ENCODE peak calls at places on chromosomes 3 and 15, in six cellular contexts. W, Y, N, R, B and P are unnamed samples.
A peak's percentile ranks its signal among the peaks of the same experiment; 100 is the strongest.

GRCh38 chr3:52135332-52135731 is 18.9 kb downstream of the POC1A start:
- DNase-seq in R (no peak), W (no peak), Y (no peak), B (no peak), N (no peak), P (no peak)

GRCh38 chr15:60255390-60255789 is 142.4 kb downstream of the ANXA2 start:
- DNase-seq in W (no peak), R (no peak), B (no peak), N (peak; percentile 1), Y (no peak), P (peak; percentile 85)

GRCh38 chr3:152835311-152836102 is 576 bp downstream of the P2RY1 start:
- DNase-seq in B (peak; percentile 85), N (peak; percentile 82), Y (peak; percentile 66), R (peak; percentile 52), W (peak; percentile 4), P (peak; percentile 53)

GRCh38 chr3:95177096-95177495 is 1114.2 kb downstream of the NSUN3 start:
- DNase-seq in B (no peak), N (no peak), Y (no peak), R (no peak), W (no peak), P (no peak)

GRCh38 chr15:31391687-31392671 is 65.3 kb downstream of the KLF13 start:
- DNase-seq in R (peak; percentile 66), Y (peak; percentile 49), W (peak; percentile 62), B (peak; percentile 72), N (peak; percentile 83), P (peak; percentile 76)

GRCh38 chr15:88126695-88127476 is 129.7 kb downstream of the NTRK3 start:
- DNase-seq in N (no peak), Y (no peak), W (no peak), R (no peak), B (peak; percentile 13), P (no peak)

GRCh38 chr15:73688455-73688854 is 4.3 kb downstream of the CD276 start:
- DNase-seq in R (peak; percentile 16), Y (no peak), W (peak; percentile 52), B (no peak), N (peak; percentile 68), P (peak; percentile 83)

GRCh38 chr3:134406331-134407246 is 32.3 kb upstream of the AMOTL2 start:
- DNase-seq in W (no peak), R (peak; percentile 78), Y (peak; percentile 77), B (peak; percentile 85), N (peak; percentile 22), P (no peak)

GRCh38 chr15:57476533-57476975 is 100.2 kb downstream of the CGNL1 start:
- DNase-seq in R (no peak), Y (no peak), W (peak; percentile 70), B (no peak), N (peak; percentile 70), P (no peak)

GRCh38 chr15:94196536-94196935 is 34.8 kb upstream of the MCTP2 start:
- DNase-seq in N (peak; percentile 86), R (no peak), W (peak; percentile 60), Y (no peak), B (no peak), P (no peak)

GRCh38 chr3:128623762-128624176 is 26.8 kb downstream of the RPN1 start:
- DNase-seq in N (no peak), Y (no peak), W (peak; percentile 85), B (no peak), R (no peak), P (no peak)

GRCh38 chr3:132231633-132232032 is 85.6 kb upstream of the ACP3 start:
- DNase-seq in N (peak; percentile 87), R (no peak), Y (no peak), W (peak; percentile 55), B (peak; percentile 27), P (peak; percentile 75)

GRCh38 chr3:124802054-124802698 is 71.9 kb downstream of the UMPS start:
- DNase-seq in B (no peak), R (no peak), N (no peak), Y (no peak), W (no peak), P (no peak)

GRCh38 chr15:39886418-39886817 is 33.6 kb downstream of the GPR176 start:
- DNase-seq in B (peak; percentile 29), Y (no peak), W (no peak), N (no peak), R (no peak), P (no peak)
- H3K23ac ChIP-seq in B (no peak overlapping the region), Y (no peak overlapping the region), W (peak overlapping the region; percentile 65), N (no peak overlapping the region), R (no peak overlapping the region), P (no peak overlapping the region)

GRCh38 chr3:149647285-149647684 is 10.5 kb downstream of the WWTR1 start:
- DNase-seq in B (no peak), R (no peak), N (no peak), W (no peak), Y (no peak), P (no peak)
- H4K8ac ChIP-seq in B (no peak overlapping the region), R (no peak overlapping the region), N (no peak overlapping the region), W (peak overlapping the region; percentile 35), Y (no peak overlapping the region), P (no peak overlapping the region)

DNA sequence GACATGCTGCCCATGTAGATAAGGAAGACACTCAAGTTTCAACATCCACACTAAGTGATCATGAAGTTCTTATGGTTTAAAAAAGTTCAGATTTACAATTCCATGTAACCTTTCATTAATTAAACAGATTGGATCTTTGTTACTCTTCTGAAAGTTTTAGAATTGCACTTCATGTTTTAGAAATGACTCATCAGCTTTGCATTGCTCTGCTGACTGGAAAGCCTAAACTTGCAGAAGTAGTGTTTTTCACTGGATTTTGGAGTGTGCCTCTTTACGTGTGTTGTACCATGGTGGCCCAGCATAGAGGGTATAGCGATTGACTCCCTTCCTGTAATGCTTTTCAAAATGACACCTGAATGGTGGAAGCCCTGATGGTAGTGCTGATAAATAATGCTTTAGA is 157.9 kb downstream of the BBX start:
- DNase-seq in B (no peak), Y (no peak), W (peak; percentile 51), N (peak; percentile 47), R (no peak), P (peak; percentile 52)
- H3K27ac ChIP-seq in B (no peak overlapping the region), Y (no peak overlapping the region), W (no peak overlapping the region), N (no peak overlapping the region), R (no peak overlapping the region), P (no peak overlapping the region)

GRCh38 chr3:53254190-53254809 is 1.5 kb downstream of the TKT start:
- DNase-seq in W (no peak), B (no peak), R (no peak), Y (no peak), N (peak; percentile 40), P (no peak)
- H3K23ac ChIP-seq in W (peak overlapping the region; percentile 14), B (no peak overlapping the region), R (no peak overlapping the region), Y (no peak overlapping the region), N (no peak overlapping the region), P (peak overlapping the region; percentile 55)

GRCh38 chr3:194204036-194204792 is 68.3 kb downstream of the HES1 start:
- DNase-seq in B (peak; percentile 30), N (no peak), R (peak; percentile 44), Y (peak; percentile 23), W (no peak), P (no peak)
- H4K8ac ChIP-seq in B (peak overlapping the region; percentile 41), N (peak overlapping the region; percentile 83), R (no peak overlapping the region), Y (no peak overlapping the region), W (no peak overlapping the region), P (peak overlapping the region; percentile 87)

GRCh38 chr3:60584250-60584649 is 667.0 kb downstream of the FHIT start:
- DNase-seq in B (no peak), W (peak; percentile 76), Y (no peak), N (peak; percentile 22), R (no peak), P (no peak)
- H3K27ac ChIP-seq in B (no peak overlapping the region), W (no peak overlapping the region), Y (no peak overlapping the region), N (no peak overlapping the region), R (no peak overlapping the region), P (no peak overlapping the region)

GRCh38 chr15:84658080-84658787 is at the start of gene NMB:
- DNase-seq in W (peak; percentile 63), R (peak; percentile 95), B (peak; percentile 94), Y (peak; percentile 86), N (peak; percentile 82), P (peak; percentile 68)
- H3K23ac ChIP-seq in W (peak within 1 kb of the TSS; percentile 82), R (no peak within 1 kb of the TSS), B (peak within 1 kb of the TSS; percentile 91), Y (peak within 1 kb of the TSS; percentile 11), N (no peak within 1 kb of the TSS), P (no peak within 1 kb of the TSS)